ENCODE peak calls at places on chromosome 5, in six cellular contexts. One of them, this sample, is unnamed.

GRCh38 chr5:59543826-59544442 is 349.6 kb downstream of the PDE4D start:
- DNase-seq in astrocyte: no peak
- DNase-seq in ovary: no peak
- DNase-seq in stimulated activated naive CD4-positive, alpha-beta T cell: no peak
- DNase-seq in kidney epithelial cell: no peak
- DNase-seq in stimulated activated CD4-positive, alpha-beta T cell treated with anti-CD3 and anti-CD28 coated beads, Interleukin-2, amount 100 ng/mL, for 4 hours: no peak
- DNase-seq in this sample: no peak

GRCh38 chr5:14671414-14671813 is 6.9 kb downstream of the OTULIN start:
- DNase-seq in astrocyte: peak
- DNase-seq in ovary: no peak
- DNase-seq in stimulated activated naive CD4-positive, alpha-beta T cell: no peak
- DNase-seq in kidney epithelial cell: no peak
- DNase-seq in stimulated activated CD4-positive, alpha-beta T cell treated with anti-CD3 and anti-CD28 coated beads, Interleukin-2, amount 100 ng/mL, for 4 hours: no peak
- DNase-seq in this sample: peak

GRCh38 chr5:95760291-95761191 is 29.4 kb downstream of the RHOBTB3 start:
- DNase-seq in astrocyte: peak
- DNase-seq in ovary: no peak
- DNase-seq in stimulated activated naive CD4-positive, alpha-beta T cell: no peak
- DNase-seq in kidney epithelial cell: peak
- DNase-seq in stimulated activated CD4-positive, alpha-beta T cell treated with anti-CD3 and anti-CD28 coated beads, Interleukin-2, amount 100 ng/mL, for 4 hours: no peak
- DNase-seq in this sample: peak

GRCh38 chr5:139836469-139837208 is 41.0 kb downstream of the PSD2 start:
- DNase-seq in astrocyte: no peak
- DNase-seq in ovary: no peak
- DNase-seq in stimulated activated naive CD4-positive, alpha-beta T cell: no peak
- DNase-seq in kidney epithelial cell: no peak
- DNase-seq in stimulated activated CD4-positive, alpha-beta T cell treated with anti-CD3 and anti-CD28 coated beads, Interleukin-2, amount 100 ng/mL, for 4 hours: no peak
- DNase-seq in this sample: no peak

GRCh38 chr5:1525624-1525985 is 1.8 kb upstream of the LPCAT1 start:
- DNase-seq in astrocyte: no peak
- DNase-seq in ovary: no peak
- DNase-seq in stimulated activated naive CD4-positive, alpha-beta T cell: no peak
- DNase-seq in kidney epithelial cell: no peak
- DNase-seq in stimulated activated CD4-positive, alpha-beta T cell treated with anti-CD3 and anti-CD28 coated beads, Interleukin-2, amount 100 ng/mL, for 4 hours: no peak
- DNase-seq in this sample: no peak

GRCh38 chr5:55141945-55142690 is 17.9 kb upstream of the GPX8 start:
- DNase-seq in astrocyte: no peak
- DNase-seq in ovary: no peak
- DNase-seq in stimulated activated naive CD4-positive, alpha-beta T cell: no peak
- DNase-seq in kidney epithelial cell: no peak
- DNase-seq in stimulated activated CD4-positive, alpha-beta T cell treated with anti-CD3 and anti-CD28 coated beads, Interleukin-2, amount 100 ng/mL, for 4 hours: no peak
- DNase-seq in this sample: no peak

GRCh38 chr5:175728316-175728715 is 70.4 kb downstream of the HRH2 start:
- DNase-seq in astrocyte: no peak
- DNase-seq in ovary: no peak
- DNase-seq in stimulated activated naive CD4-positive, alpha-beta T cell: no peak
- DNase-seq in kidney epithelial cell: no peak
- DNase-seq in stimulated activated CD4-positive, alpha-beta T cell treated with anti-CD3 and anti-CD28 coated beads, Interleukin-2, amount 100 ng/mL, for 4 hours: no peak
- DNase-seq in this sample: no peak

GRCh38 chr5:177126771-177127170 is 6.8 kb upstream of the NSD1 start:
- DNase-seq in astrocyte: no peak
- DNase-seq in ovary: no peak
- DNase-seq in stimulated activated naive CD4-positive, alpha-beta T cell: no peak
- DNase-seq in kidney epithelial cell: no peak
- DNase-seq in stimulated activated CD4-positive, alpha-beta T cell treated with anti-CD3 and anti-CD28 coated beads, Interleukin-2, amount 100 ng/mL, for 4 hours: no peak
- DNase-seq in this sample: no peak

GRCh38 chr5:154312571-154312970 is 122.0 kb downstream of the GALNT10 start:
- DNase-seq in astrocyte: peak
- DNase-seq in ovary: no peak
- DNase-seq in stimulated activated naive CD4-positive, alpha-beta T cell: no peak
- DNase-seq in kidney epithelial cell: no peak
- DNase-seq in stimulated activated CD4-positive, alpha-beta T cell treated with anti-CD3 and anti-CD28 coated beads, Interleukin-2, amount 100 ng/mL, for 4 hours: no peak
- DNase-seq in this sample: no peak

GRCh38 chr5:135337064-135337463 is 62.0 kb downstream of the MACROH2A1 start:
- DNase-seq in astrocyte: no peak
- DNase-seq in ovary: no peak
- DNase-seq in stimulated activated naive CD4-positive, alpha-beta T cell: no peak
- DNase-seq in kidney epithelial cell: no peak
- DNase-seq in stimulated activated CD4-positive, alpha-beta T cell treated with anti-CD3 and anti-CD28 coated beads, Interleukin-2, amount 100 ng/mL, for 4 hours: no peak
- DNase-seq in this sample: no peak

GRCh38 chr5:59522201-59522831 is 371.2 kb downstream of the PDE4D start:
- DNase-seq in astrocyte: peak
- DNase-seq in ovary: no peak
- DNase-seq in stimulated activated naive CD4-positive, alpha-beta T cell: no peak
- DNase-seq in kidney epithelial cell: peak
- DNase-seq in stimulated activated CD4-positive, alpha-beta T cell treated with anti-CD3 and anti-CD28 coated beads, Interleukin-2, amount 100 ng/mL, for 4 hours: no peak
- DNase-seq in this sample: no peak

GRCh38 chr5:160835376-160835775 is 16.6 kb downstream of the ATP10B start:
- DNase-seq in astrocyte: no peak
- DNase-seq in ovary: no peak
- DNase-seq in stimulated activated naive CD4-positive, alpha-beta T cell: no peak
- DNase-seq in kidney epithelial cell: no peak
- DNase-seq in stimulated activated CD4-positive, alpha-beta T cell treated with anti-CD3 and anti-CD28 coated beads, Interleukin-2, amount 100 ng/mL, for 4 hours: no peak
- DNase-seq in this sample: no peak

GRCh38 chr5:139863361-139863760 is 67.8 kb downstream of the PSD2 start:
- DNase-seq in astrocyte: no peak
- DNase-seq in ovary: peak
- DNase-seq in stimulated activated naive CD4-positive, alpha-beta T cell: no peak
- DNase-seq in kidney epithelial cell: no peak
- DNase-seq in stimulated activated CD4-positive, alpha-beta T cell treated with anti-CD3 and anti-CD28 coated beads, Interleukin-2, amount 100 ng/mL, for 4 hours: no peak
- DNase-seq in this sample: no peak

GRCh38 chr5:140312067-140312790 is 9.3 kb upstream of the PFDN1 start:
- DNase-seq in astrocyte: peak
- DNase-seq in ovary: no peak
- DNase-seq in stimulated activated naive CD4-positive, alpha-beta T cell: no peak
- DNase-seq in kidney epithelial cell: peak
- DNase-seq in stimulated activated CD4-positive, alpha-beta T cell treated with anti-CD3 and anti-CD28 coated beads, Interleukin-2, amount 100 ng/mL, for 4 hours: no peak
- DNase-seq in this sample: no peak

GRCh38 chr5:89241186-89241585 is 358.2 kb upstream of the MEF2C start:
- DNase-seq in astrocyte: peak
- DNase-seq in ovary: no peak
- DNase-seq in stimulated activated naive CD4-positive, alpha-beta T cell: no peak
- DNase-seq in kidney epithelial cell: no peak
- DNase-seq in stimulated activated CD4-positive, alpha-beta T cell treated with anti-CD3 and anti-CD28 coated beads, Interleukin-2, amount 100 ng/mL, for 4 hours: no peak
- DNase-seq in this sample: no peak

GRCh38 chr5:3590253-3590966 is 5.2 kb upstream of the IRX1 start:
- DNase-seq in astrocyte: no peak
- DNase-seq in ovary: no peak
- DNase-seq in stimulated activated naive CD4-positive, alpha-beta T cell: no peak
- DNase-seq in kidney epithelial cell: no peak
- DNase-seq in stimulated activated CD4-positive, alpha-beta T cell treated with anti-CD3 and anti-CD28 coated beads, Interleukin-2, amount 100 ng/mL, for 4 hours: no peak
- DNase-seq in this sample: no peak

GRCh38 chr5:119501671-119502179 is 49.4 kb downstream of the HSD17B4 start:
- DNase-seq in astrocyte: no peak
- DNase-seq in ovary: no peak
- DNase-seq in stimulated activated naive CD4-positive, alpha-beta T cell: no peak
- DNase-seq in kidney epithelial cell: no peak
- DNase-seq in stimulated activated CD4-positive, alpha-beta T cell treated with anti-CD3 and anti-CD28 coated beads, Interleukin-2, amount 100 ng/mL, for 4 hours: no peak
- DNase-seq in this sample: no peak

GRCh38 chr5:83957188-83957587 is 236.5 kb upstream of the HAPLN1 start:
- DNase-seq in astrocyte: peak
- DNase-seq in ovary: no peak
- DNase-seq in stimulated activated naive CD4-positive, alpha-beta T cell: no peak
- DNase-seq in kidney epithelial cell: no peak
- DNase-seq in stimulated activated CD4-positive, alpha-beta T cell treated with anti-CD3 and anti-CD28 coated beads, Interleukin-2, amount 100 ng/mL, for 4 hours: no peak
- DNase-seq in this sample: no peak